ENCODE peak calls at places on chromosomes 7 and 10, in eight cellular contexts. One of them, this sample, is unnamed.

GRCh38 chr7:41047192-41047591 is 655.7 kb downstream of the INHBA start:
- DNase-seq in right lobe of liver: no peak
- DNase-seq in psoas muscle: no peak
- DNase-seq in thoracic aorta: no peak
- DNase-seq in GM23338: no peak
- DNase-seq in uterus: no peak
- DNase-seq in A673: no peak
- DNase-seq in colonic mucosa: no peak
- DNase-seq in this sample: no peak

GRCh38 chr7:109696723-109697122 is 1127.0 kb downstream of the DNAJB9 start:
- DNase-seq in thoracic aorta: no peak
- DNase-seq in GM23338: no peak
- DNase-seq in A673: no peak
- DNase-seq in psoas muscle: no peak
- DNase-seq in colonic mucosa: no peak
- DNase-seq in right lobe of liver: no peak
- DNase-seq in uterus: no peak
- DNase-seq in this sample: no peak

GRCh38 chr7:91353923-91354322 is 89.7 kb downstream of the FZD1 start:
- DNase-seq in A673: no peak
- DNase-seq in GM23338: peak
- DNase-seq in uterus: no peak
- DNase-seq in colonic mucosa: no peak
- DNase-seq in thoracic aorta: no peak
- DNase-seq in right lobe of liver: no peak
- DNase-seq in psoas muscle: no peak
- DNase-seq in this sample: no peak

GRCh38 chr10:101781984-101782810 is 1.0 kb downstream of the NPM3 start:
- DNase-seq in GM23338: no peak
- DNase-seq in uterus: no peak
- DNase-seq in psoas muscle: no peak
- DNase-seq in thoracic aorta: no peak
- DNase-seq in right lobe of liver: no peak
- DNase-seq in A673: no peak
- DNase-seq in colonic mucosa: no peak
- DNase-seq in this sample: peak

GRCh38 chr10:52409928-52410327 is 95.8 kb downstream of the DKK1 start:
- DNase-seq in A673: peak
- DNase-seq in psoas muscle: no peak
- DNase-seq in GM23338: no peak
- DNase-seq in right lobe of liver: no peak
- DNase-seq in uterus: no peak
- DNase-seq in thoracic aorta: no peak
- DNase-seq in colonic mucosa: no peak
- DNase-seq in this sample: no peak

GRCh38 chr7:121676168-121676567 is 196.8 kb upstream of the PTPRZ1 start:
- DNase-seq in uterus: no peak
- DNase-seq in colonic mucosa: no peak
- DNase-seq in psoas muscle: no peak
- DNase-seq in GM23338: no peak
- DNase-seq in right lobe of liver: no peak
- DNase-seq in thoracic aorta: no peak
- DNase-seq in A673: no peak
- DNase-seq in this sample: no peak

GRCh38 chr10:1631282-1631681 is 106.0 kb downstream of the ADARB2 start:
- DNase-seq in colonic mucosa: no peak
- DNase-seq in right lobe of liver: no peak
- DNase-seq in psoas muscle: no peak
- DNase-seq in thoracic aorta: no peak
- DNase-seq in A673: no peak
- DNase-seq in GM23338: no peak
- DNase-seq in uterus: no peak
- DNase-seq in this sample: no peak

GRCh38 chr10:130802301-130802700 is 509.2 kb downstream of the TCERG1L start:
- DNase-seq in colonic mucosa: no peak
- DNase-seq in thoracic aorta: no peak
- DNase-seq in GM23338: no peak
- DNase-seq in psoas muscle: no peak
- DNase-seq in uterus: no peak
- DNase-seq in right lobe of liver: no peak
- DNase-seq in A673: no peak
- DNase-seq in this sample: no peak

GRCh38 chr10:97643586-97643985 is 3.1 kb downstream of the PI4K2A start:
- DNase-seq in uterus: no peak
- DNase-seq in colonic mucosa: no peak
- DNase-seq in A673: no peak
- DNase-seq in right lobe of liver: no peak
- DNase-seq in psoas muscle: no peak
- DNase-seq in GM23338: no peak
- DNase-seq in thoracic aorta: no peak
- DNase-seq in this sample: no peak

GRCh38 chr7:34747842-34748241 is 89.8 kb downstream of the NPSR1 start:
- DNase-seq in psoas muscle: no peak
- DNase-seq in colonic mucosa: peak
- DNase-seq in GM23338: no peak
- DNase-seq in right lobe of liver: no peak
- DNase-seq in thoracic aorta: no peak
- DNase-seq in A673: no peak
- DNase-seq in uterus: no peak
- DNase-seq in this sample: no peak

GRCh38 chr7:142440219-142441073 is 182.6 kb upstream of the PRSS58 start:
- DNase-seq in A673: peak
- DNase-seq in colonic mucosa: no peak
- DNase-seq in GM23338: no peak
- DNase-seq in uterus: no peak
- DNase-seq in right lobe of liver: no peak
- DNase-seq in thoracic aorta: no peak
- DNase-seq in psoas muscle: no peak
- DNase-seq in this sample: no peak

GRCh38 chr10:131155218-131155902 is 156.2 kb downstream of the TCERG1L start:
- DNase-seq in right lobe of liver: no peak
- DNase-seq in psoas muscle: no peak
- DNase-seq in colonic mucosa: no peak
- DNase-seq in A673: no peak
- DNase-seq in thoracic aorta: no peak
- DNase-seq in GM23338: no peak
- DNase-seq in uterus: no peak
- DNase-seq in this sample: no peak

GRCh38 chr10:86363184-86363832 is 3.3 kb downstream of the GRID1 start:
- DNase-seq in GM23338: peak
- DNase-seq in thoracic aorta: no peak
- DNase-seq in uterus: no peak
- DNase-seq in psoas muscle: no peak
- DNase-seq in right lobe of liver: peak
- DNase-seq in A673: no peak
- DNase-seq in colonic mucosa: no peak
- DNase-seq in this sample: peak

GRCh38 chr7:4916115-4916514 is 32.6 kb upstream of the RADIL start:
- DNase-seq in A673: no peak
- DNase-seq in right lobe of liver: no peak
- DNase-seq in uterus: no peak
- DNase-seq in thoracic aorta: no peak
- DNase-seq in GM23338: peak
- DNase-seq in colonic mucosa: no peak
- DNase-seq in psoas muscle: no peak
- DNase-seq in this sample: no peak
- TF ChIP-seq CTCF in A673: no peak
- TF ChIP-seq CTCF in right lobe of liver: no peak
- TF ChIP-seq CTCF in uterus: no peak
- TF ChIP-seq CTCF in thoracic aorta: no peak
- TF ChIP-seq CTCF in GM23338: peak
- TF ChIP-seq CTCF in colonic mucosa: no peak
- TF ChIP-seq CTCF in psoas muscle: no peak
- TF ChIP-seq CTCF in this sample: no peak

DNA sequence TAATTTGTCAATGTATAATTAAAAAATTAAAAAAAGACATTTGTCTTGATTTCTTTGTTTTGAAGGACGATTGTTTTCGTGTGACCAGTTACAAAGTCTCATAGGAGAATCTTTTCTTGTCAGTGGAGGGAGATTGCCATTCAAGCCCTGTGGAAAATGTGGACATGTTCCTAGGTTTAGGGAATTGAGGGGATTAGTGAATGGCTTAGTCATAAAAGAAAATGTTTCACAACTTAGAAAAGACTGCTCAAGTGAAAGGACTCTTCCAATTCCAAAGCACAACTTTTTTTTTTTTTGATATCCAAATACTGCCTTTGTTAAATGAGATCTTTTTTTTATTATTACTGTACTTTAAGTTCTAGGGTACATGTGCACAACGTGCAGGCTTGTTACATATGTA is 140.7 kb upstream of the HABP2 start:
- DNase-seq in thoracic aorta: no peak
- DNase-seq in A673: no peak
- DNase-seq in right lobe of liver: no peak
- DNase-seq in GM23338: no peak
- DNase-seq in colonic mucosa: no peak
- DNase-seq in psoas muscle: no peak
- DNase-seq in uterus: no peak
- DNase-seq in this sample: no peak
- H3K4me3 ChIP-seq in thoracic aorta: no peak
- H3K4me3 ChIP-seq in A673: no peak
- H3K4me3 ChIP-seq in right lobe of liver: no peak
- H3K4me3 ChIP-seq in GM23338: no peak
- H3K4me3 ChIP-seq in colonic mucosa: no peak
- H3K4me3 ChIP-seq in psoas muscle: no peak
- H3K4me3 ChIP-seq in uterus: no peak
- H3K4me3 ChIP-seq in this sample: no peak

GRCh38 chr7:146709628-146710027 is 593.0 kb downstream of the CNTNAP2 start:
- DNase-seq in GM23338: no peak
- DNase-seq in uterus: no peak
- DNase-seq in colonic mucosa: no peak
- DNase-seq in psoas muscle: no peak
- DNase-seq in thoracic aorta: no peak
- DNase-seq in A673: no peak
- DNase-seq in right lobe of liver: no peak
- DNase-seq in this sample: no peak

DNA sequence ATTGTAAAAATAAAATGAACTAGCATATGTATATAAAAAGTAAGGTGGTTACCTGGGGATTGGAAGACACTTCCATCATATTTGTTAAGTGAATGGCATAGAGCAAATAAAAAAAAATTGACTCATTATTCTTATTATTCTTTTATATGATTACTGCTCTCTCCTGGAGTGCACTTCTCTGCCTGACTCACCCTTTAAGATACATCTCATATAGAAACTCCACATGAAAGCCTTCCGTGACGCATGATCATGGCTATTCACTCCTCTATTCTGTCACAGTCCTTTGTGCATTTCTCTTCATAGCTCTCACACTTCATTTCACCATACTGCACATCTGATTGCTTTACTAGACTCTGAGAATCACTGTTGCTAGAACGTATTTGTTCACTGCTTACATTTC is 597.3 kb downstream of the CNTNAP2 start:
- DNase-seq in right lobe of liver: no peak
- DNase-seq in GM23338: no peak
- DNase-seq in A673: no peak
- DNase-seq in uterus: no peak
- DNase-seq in thoracic aorta: no peak
- DNase-seq in colonic mucosa: no peak
- DNase-seq in psoas muscle: no peak
- DNase-seq in this sample: no peak
- H3K27ac ChIP-seq in right lobe of liver: no peak
- H3K27ac ChIP-seq in GM23338: no peak
- H3K27ac ChIP-seq in A673: no peak
- H3K27ac ChIP-seq in uterus: no peak
- H3K27ac ChIP-seq in thoracic aorta: no peak
- H3K27ac ChIP-seq in colonic mucosa: no peak
- H3K27ac ChIP-seq in psoas muscle: no peak
- H3K27ac ChIP-seq in this sample: no peak

GRCh38 chr7:131071786-131072504 is 255.7 kb upstream of the MKLN1 start:
- DNase-seq in psoas muscle: peak
- DNase-seq in right lobe of liver: peak
- DNase-seq in colonic mucosa: no peak
- DNase-seq in GM23338: peak
- DNase-seq in thoracic aorta: no peak
- DNase-seq in A673: peak
- DNase-seq in uterus: peak
- DNase-seq in this sample: no peak
- TF ChIP-seq CTCF in psoas muscle: peak
- TF ChIP-seq CTCF in right lobe of liver: peak
- TF ChIP-seq CTCF in colonic mucosa: no peak
- TF ChIP-seq CTCF in GM23338: peak
- TF ChIP-seq CTCF in thoracic aorta: peak
- TF ChIP-seq CTCF in A673: peak
- TF ChIP-seq CTCF in uterus: peak
- TF ChIP-seq CTCF in this sample: peak

DNA sequence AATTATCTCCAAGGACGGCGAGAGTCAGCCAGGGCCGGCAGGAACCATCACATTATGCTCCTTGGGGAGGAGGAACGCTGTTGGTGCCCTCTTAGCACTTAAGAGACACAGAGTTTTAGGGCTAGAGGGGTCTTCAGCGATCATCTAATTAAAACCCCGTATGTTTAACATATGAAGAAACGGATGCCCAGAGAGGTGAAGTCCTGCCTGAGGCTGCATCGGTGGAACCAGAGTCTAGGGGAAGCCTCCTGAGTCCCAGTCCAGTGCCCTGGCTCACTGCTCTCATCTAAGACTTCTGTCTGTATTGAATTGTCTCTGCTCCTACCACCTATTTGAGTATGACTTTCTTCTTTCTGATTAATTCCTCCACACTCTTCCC is 688 bp upstream of the ABCB4 start:
- DNase-seq in psoas muscle: no peak
- DNase-seq in colonic mucosa: no peak
- DNase-seq in thoracic aorta: no peak
- DNase-seq in A673: no peak
- DNase-seq in GM23338: no peak
- DNase-seq in right lobe of liver: no peak
- DNase-seq in uterus: no peak
- DNase-seq in this sample: no peak
- H3K4me3 ChIP-seq in psoas muscle: peak
- H3K4me3 ChIP-seq in colonic mucosa: no peak
- H3K4me3 ChIP-seq in thoracic aorta: peak
- H3K4me3 ChIP-seq in A673: no peak
- H3K4me3 ChIP-seq in GM23338: peak
- H3K4me3 ChIP-seq in right lobe of liver: peak
- H3K4me3 ChIP-seq in uterus: no peak
- H3K4me3 ChIP-seq in this sample: peak